ENCODE peak calls at places on chromosomes 5 and 9, in four cellular contexts. X is tibial artery, A is fibroblast of lung, Z is cardiac muscle cell. H is an unnamed sample.

GRCh38 chr5:57396701-57397100 is 85.9 kb downstream of the ACTBL2 start:
- DNase-seq in X (no peak), A (no peak), Z (no peak), H (no peak)

GRCh38 chr5:135210286-135211055 is 176.4 kb upstream of the PITX1 start:
- DNase-seq in X (no peak), A (peak; percentile 84), Z (peak; percentile 59), H (no peak)

GRCh38 chr9:30622551-30622950 is 1761.9 kb upstream of the ACO1 start:
- DNase-seq in X (no peak), A (no peak), Z (no peak), H (no peak)

GRCh38 chr5:127615916-127616315 is 33.0 kb upstream of the CTXN3 start:
- DNase-seq in X (no peak), A (peak; percentile 13), Z (peak; percentile 26), H (no peak)

GRCh38 chr5:4245511-4245910 is 649.9 kb downstream of the IRX1 start:
- DNase-seq in X (no peak), A (no peak), Z (no peak), H (no peak)

GRCh38 chr5:65037845-65038815 is 269.4 kb downstream of the CWC27 start:
- DNase-seq in X (no peak), A (no peak), Z (no peak), H (no peak)

GRCh38 chr5:7747728-7748127 is 103.2 kb downstream of the CFAP90 start:
- DNase-seq in X (no peak), A (no peak), Z (no peak), H (no peak)

GRCh38 chr9:73180373-73180772 is 28.7 kb downstream of the ANXA1 start:
- DNase-seq in X (no peak), A (peak; percentile 82), Z (peak; percentile 60), H (no peak)

GRCh38 chr9:137975527-137975913 is 97.9 kb downstream of the CACNA1B start:
- DNase-seq in X (no peak), A (no peak), Z (no peak), H (no peak)

GRCh38 chr5:104859437-104859836 is 1296.8 kb upstream of the NUDT12 start:
- DNase-seq in X (no peak), A (peak; percentile 0), Z (no peak), H (no peak)

GRCh38 chr9:91192379-91192775 is 169.3 kb downstream of the AUH start:
- DNase-seq in X (no peak), A (peak; percentile 36), Z (peak; percentile 29), H (no peak)

GRCh38 chr9:26789959-26790358 is 102.6 kb downstream of the CAAP1 start:
- DNase-seq in X (no peak), A (peak; percentile 7), Z (peak; percentile 1), H (no peak)

GRCh38 chr9:80873861-80874260 is 815.5 kb downstream of the TLE1 start:
- DNase-seq in X (no peak), A (peak; percentile 84), Z (peak; percentile 3), H (no peak)

GRCh38 chr9:9352877-9353481 is 1259.8 kb downstream of the PTPRD start:
- DNase-seq in X (no peak), A (no peak), Z (peak; percentile 0), H (no peak)

GRCh38 chr5:123754903-123755302 is 242.9 kb downstream of the CSNK1G3 start:
- DNase-seq in X (no peak), A (peak; percentile 46), Z (peak; percentile 15), H (no peak)

GRCh38 chr5:179079165-179079987 is 19.2 kb downstream of the ZNF354C start:
- DNase-seq in X (no peak), A (no peak), Z (no peak), H (no peak)

DNA sequence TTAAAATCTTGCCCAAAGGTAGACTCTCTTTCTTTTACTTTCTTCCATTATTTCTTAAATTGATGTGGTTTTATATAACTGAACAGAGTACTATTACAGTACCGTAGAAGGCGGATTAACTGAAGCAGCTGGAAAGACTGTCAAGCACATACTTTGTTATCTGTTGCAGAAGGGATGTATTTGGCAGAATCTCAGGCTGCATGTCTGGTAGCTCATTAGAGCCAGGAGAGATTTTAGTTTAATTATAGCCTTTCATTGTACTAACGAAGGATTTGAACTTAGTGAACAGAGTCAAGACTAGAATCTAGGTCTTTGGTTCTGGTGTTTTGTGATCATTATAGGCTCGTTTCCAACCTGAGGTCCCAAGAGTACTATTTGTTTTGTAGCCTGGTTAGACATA is 20.6 kb downstream of the ZNF354C start:
- DNase-seq in X (no peak), A (no peak), Z (no peak), H (no peak)
- H3K9me3 ChIP-seq in X (peaks cover 93% of the 10 kb centered on the region), A (peaks cover 17% of the 10 kb centered on the region), Z (no peaks in the 10 kb centered on the region), H (peaks cover 40% of the 10 kb centered on the region)

GRCh38 chr5:2276101-2276500 is 393.4 kb upstream of the IRX4 start:
- DNase-seq in X (no peak), A (no peak), Z (no peak), H (no peak)
- H3K9me3 ChIP-seq in X (no peaks in the 10 kb centered on the region), A (no peaks in the 10 kb centered on the region), Z (no peaks in the 10 kb centered on the region), H (no peaks in the 10 kb centered on the region)

GRCh38 chr5:179111267-179112207 is 51.4 kb downstream of the ZNF354C start:
- DNase-seq in X (no peak), A (no peak), Z (no peak), H (no peak)
- H3K9me3 ChIP-seq in X (peaks cover 71% of the 10 kb centered on the region), A (no peaks in the 10 kb centered on the region), Z (no peaks in the 10 kb centered on the region), H (peaks cover 3% of the 10 kb centered on the region)

GRCh38 chr9:136793063-136793946 is 2.2 kb downstream of the TMEM141 start:
- DNase-seq in X (no peak), A (no peak), Z (peak; percentile 21), H (no peak)
- H3K9me3 ChIP-seq in X (no peaks in the 10 kb centered on the region), A (no peaks in the 10 kb centered on the region), Z (no peaks in the 10 kb centered on the region), H (no peaks in the 10 kb centered on the region)

DNA sequence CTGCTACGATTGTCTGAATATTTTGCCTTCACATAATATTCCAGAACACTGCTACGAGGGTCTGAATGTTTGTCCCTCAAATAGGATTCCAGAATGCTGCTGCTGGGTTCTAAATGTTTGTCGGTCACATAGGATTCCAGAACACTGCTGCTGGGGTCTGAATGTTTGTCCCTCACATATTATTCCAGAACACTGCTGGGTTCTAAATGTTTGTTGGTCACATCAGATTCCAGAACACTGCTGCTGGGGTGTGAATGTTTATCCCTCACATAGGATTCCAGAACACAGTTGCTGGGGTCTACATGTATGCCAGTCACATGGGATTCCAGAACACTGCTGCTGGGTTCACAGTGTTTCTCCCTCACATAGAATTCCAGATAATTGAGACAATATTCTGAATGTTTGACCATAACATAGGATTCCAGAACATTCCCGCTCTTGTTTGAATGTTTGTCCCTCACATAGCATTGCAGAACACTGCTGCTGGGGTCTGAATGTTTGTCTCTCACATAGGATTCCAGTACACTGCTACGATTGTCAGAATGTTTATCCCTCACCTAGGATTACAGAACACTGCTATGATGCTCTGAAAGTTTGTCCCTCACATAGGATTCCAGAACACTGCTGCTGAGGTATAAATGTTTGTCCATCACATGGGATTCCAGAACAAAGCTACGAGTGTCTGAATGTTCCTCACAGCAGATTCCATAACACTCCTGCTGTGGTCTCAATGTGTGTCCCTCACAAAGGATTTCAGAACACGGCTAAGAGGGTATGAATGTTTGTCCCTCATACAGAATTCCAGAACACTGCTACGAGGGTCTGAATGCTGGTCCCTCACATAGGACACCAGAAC is 201.8 kb downstream of the FOXD4L6 start:
- DNase-seq in X (no peak), A (no peak), Z (no peak), H (no peak)
- H3K9me3 ChIP-seq in X (peaks cover 96% of the 10 kb centered on the region), A (no peaks in the 10 kb centered on the region), Z (peaks cover 48% of the 10 kb centered on the region), H (peaks cover 56% of the 10 kb centered on the region)

GRCh38 chr5:152824316-152824715 is 419.2 kb upstream of the NMUR2 start:
- DNase-seq in X (no peak), A (no peak), Z (no peak), H (no peak)

GRCh38 chr5:152817311-152817710 is 412.2 kb upstream of the NMUR2 start:
- DNase-seq in X (no peak), A (no peak), Z (no peak), H (no peak)

GRCh38 chr5:152819891-152820290 is 414.8 kb upstream of the NMUR2 start:
- DNase-seq in X (no peak), A (no peak), Z (no peak), H (no peak)
- H3K9me3 ChIP-seq in X (no peaks in the 10 kb centered on the region), A (no peaks in the 10 kb centered on the region), Z (no peaks in the 10 kb centered on the region), H (no peaks in the 10 kb centered on the region)

GRCh38 chr9:1284727-1285126 is 234.6 kb downstream of the DMRT2 start:
- DNase-seq in X (no peak), A (no peak), Z (no peak), H (no peak)
- H3K9me3 ChIP-seq in X (no peaks in the 10 kb centered on the region), A (no peaks in the 10 kb centered on the region), Z (no peaks in the 10 kb centered on the region), H (no peaks in the 10 kb centered on the region)

DNA sequence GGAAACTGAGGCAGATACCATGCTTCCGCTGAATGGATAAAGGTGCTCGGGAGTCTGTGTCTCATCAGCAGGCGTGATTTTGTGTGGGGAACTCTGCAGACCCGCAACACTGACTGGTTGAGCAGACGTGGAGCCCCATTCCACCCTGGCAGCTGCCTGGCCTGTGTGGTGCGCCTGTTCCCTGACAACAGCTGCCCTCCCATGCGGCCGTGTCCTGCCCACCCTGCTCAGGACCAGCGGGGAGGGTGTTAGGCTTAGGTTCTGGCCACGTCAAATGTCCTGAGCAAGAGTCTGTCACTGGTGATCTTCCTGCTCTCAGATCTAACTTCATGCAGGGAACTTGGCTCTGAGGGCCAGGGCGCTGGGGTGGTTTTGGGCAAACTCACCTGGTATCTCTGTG is 417.7 kb upstream of the IRX4 start:
- DNase-seq in X (no peak), A (no peak), Z (no peak), H (no peak)
- H3K9me3 ChIP-seq in X (no peaks in the 10 kb centered on the region), A (no peaks in the 10 kb centered on the region), Z (no peaks in the 10 kb centered on the region), H (no peaks in the 10 kb centered on the region)

DNA sequence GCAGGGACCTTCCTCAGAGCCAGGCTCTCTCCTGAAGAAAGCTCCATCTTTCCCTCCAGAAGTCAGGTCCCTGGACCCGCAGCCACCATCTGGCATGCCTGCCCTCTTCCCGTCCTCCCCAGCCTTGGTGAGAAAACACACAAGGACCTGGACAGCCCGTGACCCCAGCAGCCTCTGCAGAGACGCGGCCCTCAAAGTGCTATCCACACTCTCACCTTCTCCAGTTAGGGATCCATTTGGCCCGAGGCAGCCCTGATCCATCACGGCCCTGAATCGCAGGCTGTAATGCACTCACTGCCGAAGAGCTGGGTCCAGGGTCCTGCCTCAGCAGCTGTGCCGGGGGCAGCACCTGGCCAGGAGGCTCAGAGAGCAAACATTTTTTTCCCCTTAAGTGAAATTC is 185.1 kb downstream of the OLFM1 start:
- DNase-seq in X (no peak), A (no peak), Z (no peak), H (no peak)
- H3K9me3 ChIP-seq in X (no peaks in the 10 kb centered on the region), A (peaks cover 2% of the 10 kb centered on the region), Z (no peaks in the 10 kb centered on the region), H (no peaks in the 10 kb centered on the region)

DNA sequence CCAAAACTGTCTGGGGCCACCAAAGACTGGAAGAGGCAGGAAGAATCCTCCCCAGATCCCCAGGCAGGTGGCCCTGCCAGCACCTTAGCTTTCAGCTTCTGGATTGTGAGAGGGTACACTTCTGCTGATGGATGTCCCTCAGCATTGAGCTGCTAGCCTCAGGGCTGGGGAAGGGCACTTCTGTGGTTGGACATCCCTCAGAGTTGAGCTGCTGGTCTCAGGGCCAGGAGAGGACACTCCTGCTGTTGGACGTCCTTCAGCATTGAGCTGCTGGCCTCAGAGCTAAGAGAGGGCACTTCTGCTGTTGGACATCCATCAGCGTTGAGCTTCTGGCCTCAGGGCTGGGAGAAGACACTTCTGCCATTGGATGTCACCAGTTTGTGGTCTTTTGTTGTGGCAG is 83.8 kb upstream of the FCN1 start:
- DNase-seq in X (no peak), A (no peak), Z (no peak), H (no peak)
- H3K9me3 ChIP-seq in X (no peaks in the 10 kb centered on the region), A (no peaks in the 10 kb centered on the region), Z (no peaks in the 10 kb centered on the region), H (no peaks in the 10 kb centered on the region)